ENCODE peak calls at places on chromosomes 5 and 9, in four cellular contexts. R, P, Z and N are unnamed samples.

GRCh38 chr5:176737001-176737745 is 73.2 kb upstream of the UNC5A start:
- DNase-seq in R (no peak), Z (peak; percentile 36), P (no peak), N (peak; percentile 4)

GRCh38 chr9:16304301-16304700 is 566.2 kb downstream of the BNC2 start:
- DNase-seq in R (no peak), Z (no peak), P (no peak), N (no peak)

GRCh38 chr9:107243757-107244156 is 39.3 kb upstream of the RAD23B start:
- DNase-seq in Z (no peak), P (no peak), R (peak; percentile 6), N (no peak)

GRCh38 chr5:57592236-57592635 is 109.6 kb upstream of the ACTBL2 start:
- DNase-seq in Z (no peak), P (no peak), R (no peak), N (no peak)

GRCh38 chr5:164256351-164256750 is 750.9 kb downstream of the MAT2B start:
- DNase-seq in R (no peak), P (no peak), Z (no peak), N (no peak)

GRCh38 chr5:173909205-173909604 is 21.1 kb downstream of the CPEB4 start:
- DNase-seq in R (no peak), Z (no peak), P (no peak), N (no peak)

GRCh38 chr9:69173497-69173890 is 583 bp upstream of the TJP2 start:
- DNase-seq in R (no peak), Z (no peak), P (no peak), N (no peak)

GRCh38 chr9:120043448-120043847 is 536.5 kb downstream of the CDK5RAP2 start:
- DNase-seq in P (no peak), Z (no peak), R (no peak), N (no peak)

GRCh38 chr5:149391524-149391923 is 12.4 kb upstream of the IL17B start:
- DNase-seq in R (no peak), Z (no peak), P (no peak), N (no peak)

GRCh38 chr9:123111977-123112869 is 78.8 kb downstream of the GPR21 start:
- DNase-seq in P (no peak), R (no peak), Z (peak; percentile 79), N (no peak)

GRCh38 chr5:113109344-113109743 is 132.7 kb downstream of the DCP2 start:
- DNase-seq in R (no peak), P (no peak), Z (no peak), N (no peak)

GRCh38 chr9:129838707-129839259 is 3.5 kb downstream of the USP20 start:
- DNase-seq in P (no peak), R (peak; percentile 13), Z (no peak), N (no peak)

GRCh38 chr5:176406436-176407052 is 9.8 kb downstream of the CLTB start:
- DNase-seq in R (no peak), P (no peak), Z (peak; percentile 48), N (no peak)

GRCh38 chr5:148186248-148187003 is 16.4 kb upstream of the SPINK6 start:
- DNase-seq in Z (no peak), R (no peak), P (no peak), N (no peak)

GRCh38 chr9:80061940-80062339 is 490.2 kb downstream of the TLE4 start:
- DNase-seq in R (no peak), P (no peak), Z (no peak), N (no peak)

GRCh38 chr9:91316093-91316492 is 45.6 kb downstream of the AUH start:
- DNase-seq in Z (no peak), R (no peak), P (no peak), N (no peak)

GRCh38 chr5:139668064-139668880 is 20.1 kb downstream of the CXXC5 start:
- DNase-seq in P (no peak), R (peak; percentile 37), Z (peak; percentile 83), N (no peak)

GRCh38 chr9:88737876-88738275 is 202.9 kb downstream of the NXNL2 start:
- DNase-seq in Z (no peak), P (no peak), R (no peak), N (no peak)

GRCh38 chr9:92639791-92640271 is 30.1 kb downstream of the IPPK start:
- DNase-seq in R (no peak), Z (peak; percentile 61), P (no peak), N (no peak)

GRCh38 chr9:27303219-27303618 is 6.3 kb upstream of the EQTN start:
- DNase-seq in P (no peak), R (no peak), Z (no peak), N (no peak)

GRCh38 chr9:90915693-90916092 is 114.1 kb downstream of the SYK start:
- DNase-seq in R (no peak), Z (peak; percentile 74), P (no peak), N (no peak)

GRCh38 chr9:4662989-4663792 is 1.1 kb downstream of the PLPP6 start:
- DNase-seq in P (no peak), Z (no peak), R (no peak), N (no peak)

GRCh38 chr5:33074548-33074947 is 363.4 kb downstream of the NPR3 start:
- DNase-seq in R (no peak), Z (no peak), P (no peak), N (no peak)

GRCh38 chr5:89396262-89396975 is 513.4 kb upstream of the MEF2C start:
- DNase-seq in R (no peak), P (no peak), Z (no peak), N (no peak)

GRCh38 chr5:166767858-166768257 is 1523.6 kb upstream of the WWC1 start:
- DNase-seq in Z (no peak), R (no peak), P (no peak), N (no peak)

GRCh38 chr5:96871686-96872085 is 4.6 kb upstream of the ERAP2 start:
- DNase-seq in P (no peak), R (no peak), Z (no peak), N (no peak)

GRCh38 chr5:56543431-56544385 is 271.6 kb upstream of the MAP3K1 start:
- DNase-seq in P (no peak), R (no peak), Z (no peak), N (no peak)

GRCh38 chr5:33346534-33346933 is 94.2 kb upstream of the TARS1 start:
- DNase-seq in P (no peak), R (no peak), Z (no peak), N (no peak)

GRCh38 chr5:134133995-134134541 is 19.6 kb downstream of the TCF7 start:
- DNase-seq in Z (peak; percentile 52), P (no peak), R (no peak), N (peak; percentile 13)

GRCh38 chr9:83199240-83199639 is 136.3 kb upstream of the RASEF start:
- DNase-seq in P (no peak), R (no peak), Z (no peak), N (no peak)

GRCh38 chr5:74516217-74516636 is 124.3 kb downstream of the ENC1 start:
- DNase-seq in P (no peak), R (no peak), Z (no peak), N (no peak)

GRCh38 chr9:15086096-15087030 is 176.1 kb upstream of the FREM1 start:
- DNase-seq in Z (no peak), R (no peak), P (no peak), N (no peak)

GRCh38 chr5:53557386-53557785 is 3.1 kb upstream of the NDUFS4 start:
- DNase-seq in R (no peak), P (no peak), Z (no peak), N (no peak)

GRCh38 chr5:143887901-143888648 is 76.1 kb downstream of the HMHB1 start:
- DNase-seq in P (no peak), Z (no peak), R (no peak), N (no peak)

GRCh38 chr9:98929096-98929495 is 14.6 kb upstream of the COL15A1 start:
- DNase-seq in R (no peak), P (no peak), Z (no peak), N (no peak)

GRCh38 chr5:116058346-116058936 is 26.2 kb downstream of the ARL14EPL start:
- DNase-seq in Z (no peak), R (no peak), P (no peak), N (no peak)

GRCh38 chr5:159324097-159324760 is 6.1 kb downstream of the IL12B start:
- DNase-seq in Z (no peak), R (no peak), P (no peak), N (no peak)

GRCh38 chr9:89361031-89361430 is 42.7 kb downstream of the SECISBP2 start:
- DNase-seq in R (no peak), P (no peak), Z (no peak), N (no peak)

GRCh38 chr5:170623576-170624181 is 119.9 kb downstream of the KCNIP1 start:
- DNase-seq in R (no peak), P (no peak), Z (peak; percentile 78), N (no peak)
- TF ChIP-seq CTCF in R (no peak), P (no peak), Z (peak; percentile 55), N (no peak)

DNA sequence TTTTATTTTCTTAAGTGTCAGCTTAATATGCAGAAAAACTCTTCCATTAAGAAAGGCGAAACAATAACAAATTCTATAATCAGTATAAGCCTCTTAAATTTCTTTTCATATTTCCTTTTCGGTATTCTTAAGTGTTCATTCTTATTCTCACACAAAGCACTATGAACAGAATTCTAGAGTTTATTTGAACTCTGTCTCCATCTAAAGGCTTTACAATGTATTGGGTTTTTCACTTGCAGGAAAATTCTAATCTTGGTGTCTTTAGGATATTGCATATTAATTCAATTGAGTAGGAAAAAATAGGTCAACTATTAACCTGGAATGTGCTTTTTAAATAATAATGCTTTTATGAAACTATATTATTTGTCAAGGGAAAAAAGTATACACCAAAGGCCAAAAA is 166.6 kb downstream of the SLF1 start:
- DNase-seq in P (no peak), Z (no peak), R (no peak), N (no peak)
- TF ChIP-seq CTCF in P (no peak), Z (no peak), R (no peak), N (no peak)

GRCh38 chr9:137018761-137019559 is 9.1 kb downstream of the ABCA2 start:
- DNase-seq in R (no peak), Z (no peak), P (no peak), N (no peak)

GRCh38 chr9:137020771-137021573 is 7.1 kb downstream of the ABCA2 start:
- DNase-seq in P (no peak), Z (no peak), R (no peak), N (no peak)

GRCh38 chr9:137021979-137022619 is 5.9 kb downstream of the ABCA2 start:
- DNase-seq in Z (peak; percentile 89), P (no peak), R (peak; percentile 71), N (no peak)

GRCh38 chr9:137021574-137021978 is 6.5 kb downstream of the ABCA2 start:
- DNase-seq in Z (no peak), P (no peak), R (no peak), N (no peak)

GRCh38 chr9:137019891-137020683 is 8.0 kb downstream of the ABCA2 start:
- DNase-seq in Z (no peak), R (no peak), P (no peak), N (no peak)
- TF ChIP-seq CTCF in Z (no peak), R (no peak), P (no peak), N (no peak)

DNA sequence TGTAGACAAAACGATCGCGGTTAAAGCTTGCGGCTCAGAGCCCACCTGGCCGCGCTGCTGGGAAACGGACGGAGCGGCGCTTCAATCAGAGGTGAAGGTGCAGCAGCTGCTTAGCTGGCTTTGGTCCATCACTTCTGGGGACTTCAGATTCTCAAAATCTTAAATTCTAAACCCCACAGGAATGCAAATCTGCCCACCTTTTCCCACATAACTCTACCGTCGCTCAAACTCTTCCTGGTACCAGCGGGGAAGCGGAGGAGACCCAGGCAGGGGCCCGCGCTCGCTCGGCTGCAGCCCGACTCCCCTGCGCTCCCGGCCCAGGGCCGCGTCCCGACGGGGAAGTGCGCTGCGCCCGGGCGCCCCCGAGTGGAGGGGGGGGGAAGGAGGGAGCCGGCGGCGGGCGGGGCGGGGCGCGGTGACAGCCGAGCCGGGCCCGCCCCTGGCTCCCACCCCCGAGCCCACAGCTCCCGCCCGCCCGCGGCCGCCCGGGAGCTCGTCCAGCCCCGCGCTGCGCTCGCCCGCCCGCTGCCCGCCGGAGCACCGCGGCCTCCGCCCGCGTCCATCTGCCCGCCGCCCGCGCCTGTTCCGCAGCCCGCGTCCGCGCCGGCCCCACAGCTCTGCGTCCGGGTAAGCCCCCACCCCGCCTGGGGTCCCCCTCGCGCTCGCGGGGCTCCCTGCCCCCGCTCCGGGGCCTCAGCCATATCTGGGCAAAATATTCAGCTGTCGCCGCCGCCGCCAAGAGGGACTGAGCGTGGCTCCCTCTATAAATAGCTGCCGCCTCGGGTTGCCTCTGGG is at the start of gene TMOD1:
- DNase-seq in R (peak; percentile 41), Z (peak; percentile 88), P (no peak), N (peak; percentile 48)
- TF ChIP-seq CTCF in R (no peak), Z (no peak), P (no peak), N (no peak)